ENCODE peak calls at places on chromosomes 16 and 17, in six cellular contexts. U is Peyer's patch, A is memory B cell, K is neural crest cell, O is AG09309, I is fibroblast of mammary gland. J is an unnamed sample.

GRCh38 chr16:85553436-85554113 is 59.5 kb upstream of the GSE1 start:
- DNase-seq in U (peak), A (peak), I (peak), K (no peak), O (no peak), J (peak)

GRCh38 chr16:68377221-68377620 is 66.4 kb downstream of the PRMT7 start:
- DNase-seq in U (no peak), A (no peak), I (no peak), O (no peak), K (no peak), J (no peak)

GRCh38 chr16:85716680-85717038 is 27.9 kb upstream of the GINS2 start:
- DNase-seq in U (no peak), K (no peak), I (no peak), A (no peak), O (no peak), J (no peak)

GRCh38 chr17:74181341-74181740 is 22.1 kb upstream of the RPL38 start:
- DNase-seq in K (no peak), O (no peak), I (no peak), U (no peak), A (no peak), J (no peak)

GRCh38 chr17:44556854-44557606 is at the start of gene FZD2:
- DNase-seq in I (peak), O (peak), A (peak), U (peak), K (peak), J (peak)

GRCh38 chr16:7335991-7336634 is 3.5 kb downstream of the RBFOX1 start:
- DNase-seq in I (no peak), O (no peak), U (no peak), A (no peak), K (no peak), J (no peak)

GRCh38 chr17:39846205-39846604 is 17.9 kb downstream of the IKZF3 start:
- DNase-seq in I (no peak), U (no peak), A (no peak), O (no peak), K (no peak), J (no peak)

GRCh38 chr17:31495049-31495885 is 103.8 kb downstream of the RAB11FIP4 start:
- DNase-seq in O (no peak), I (no peak), A (no peak), U (peak), K (no peak), J (no peak)

GRCh38 chr16:83058376-83058775 is 431.6 kb downstream of the CDH13 start:
- DNase-seq in O (no peak), K (no peak), I (no peak), U (no peak), A (no peak), J (no peak)

GRCh38 chr16:31088459-31089183 is at the start of gene PRSS53:
- DNase-seq in U (no peak), O (no peak), K (no peak), I (no peak), A (no peak), J (no peak)

GRCh38 chr16:19290860-19291259 is 5.3 kb downstream of the CLEC19A start:
- DNase-seq in U (no peak), K (no peak), O (no peak), A (no peak), I (no peak), J (no peak)

GRCh38 chr17:83185023-83186002 is 105.9 kb downstream of the METRNL start:
- DNase-seq in K (no peak), I (no peak), A (no peak), U (peak), O (no peak), J (no peak)

GRCh38 chr16:75593825-75594820 is 27.9 kb downstream of the GABARAPL2 start:
- DNase-seq in K (no peak), A (no peak), I (peak), O (peak), U (no peak), J (peak)

GRCh38 chr16:9627427-9627826 is 536.0 kb downstream of the HAPSTR1 start:
- DNase-seq in K (no peak), U (no peak), I (no peak), A (no peak), O (no peak), J (no peak)

GRCh38 chr16:74297296-74297665 is 667 bp downstream of the PSMD7 start:
- DNase-seq in A (peak), I (peak), K (no peak), U (peak), O (no peak), J (no peak)

GRCh38 chr17:15453246-15453645 is 14.2 kb downstream of the CDRT4 start:
- DNase-seq in U (no peak), K (no peak), I (no peak), O (peak), A (no peak), J (no peak)

GRCh38 chr17:79991924-79992656 is 43.6 kb downstream of the TBC1D16 start:
- DNase-seq in O (no peak), K (peak), A (no peak), I (no peak), U (no peak), J (no peak)

GRCh38 chr16:64996641-64997040 is 125.2 kb downstream of the CDH11 start:
- DNase-seq in U (no peak), K (no peak), A (no peak), O (no peak), I (no peak), J (no peak)

GRCh38 chr17:42414782-42415409 is 8.2 kb downstream of the CAVIN1 start:
- DNase-seq in U (peak), O (no peak), K (no peak), A (no peak), I (no peak), J (no peak)

GRCh38 chr17:32833076-32833475 is 43.8 kb downstream of the MYO1D start:
- DNase-seq in U (no peak), A (no peak), O (no peak), I (no peak), K (no peak), J (no peak)

GRCh38 chr16:53346-54236 is at the start of the genes POLR3K and SNRNP25:
- DNase-seq in U (peak), I (peak), K (peak), A (peak), O (peak), J (peak)

GRCh38 chr17:34487616-34488015 is 91.8 kb upstream of the TMEM132E start:
- DNase-seq in I (no peak), A (no peak), K (no peak), U (no peak), O (no peak), J (peak)

GRCh38 chr16:24534634-24535033 is 4.7 kb upstream of the RBBP6 start:
- DNase-seq in A (no peak), O (no peak), K (no peak), U (no peak), I (no peak), J (no peak)

GRCh38 chr16:69930117-69930776 is 20.9 kb upstream of the CLEC18A start:
- DNase-seq in K (peak), O (no peak), U (peak), A (peak), I (peak), J (peak)

GRCh38 chr17:31413871-31414589 is 22.6 kb downstream of the RAB11FIP4 start:
- DNase-seq in I (peak), K (no peak), A (no peak), U (no peak), O (peak), J (no peak)

GRCh38 chr16:85520853-85521736 is 92.0 kb upstream of the GSE1 start:
- DNase-seq in K (no peak), I (no peak), U (no peak), A (no peak), O (no peak), J (no peak)

GRCh38 chr17:81499601-81499970 is 13.0 kb downstream of the ACTG1 start:
- DNase-seq in I (no peak), K (no peak), U (no peak), A (no peak), O (no peak), J (no peak)

GRCh38 chr17:58269557-58270291 is 11.0 kb downstream of the MPO start:
- DNase-seq in U (no peak), K (no peak), I (no peak), A (no peak), O (no peak), J (no peak)

GRCh38 chr17:63399316-63399715 is 46.8 kb downstream of the CYB561 start:
- DNase-seq in I (peak), O (no peak), U (no peak), K (no peak), A (no peak), J (no peak)

GRCh38 chr16:48831081-48831722 is 221.2 kb upstream of the N4BP1 start:
- DNase-seq in K (peak), O (no peak), U (no peak), I (no peak), A (no peak), J (no peak)

GRCh38 chr17:17141860-17142552 is 64.1 kb downstream of the PLD6 start:
- DNase-seq in K (peak), A (no peak), U (no peak), O (no peak), I (peak), J (peak)

GRCh38 chr17:33038740-33039139 is 47.1 kb downstream of the SPACA3 start:
- DNase-seq in K (peak), U (no peak), O (no peak), I (peak), A (no peak), J (peak)

GRCh38 chr17:42072323-42073187 is 22.2 kb upstream of the C17orf113 start:
- DNase-seq in K (peak), U (peak), I (no peak), A (no peak), O (no peak), J (no peak)

GRCh38 chr17:27578718-27579085 is 52.3 kb upstream of the LGALS9 start:
- DNase-seq in K (no peak), I (no peak), O (no peak), A (no peak), U (no peak), J (no peak)

GRCh38 chr17:40187238-40187637 is 10.0 kb downstream of the RAPGEFL1 start:
- DNase-seq in O (no peak), U (no peak), I (no peak), A (no peak), K (no peak), J (no peak)

J was measured in NCI-H2227 treated with DMSO at 0.1 percent for 48 hours.